ENCODE peak calls at places on chromosomes 16 and 17, in nine cellular contexts. M is neural crest cell; B is stimulated activated CD8-positive, alpha-beta memory T cell treated with anti-CD3 and anti-CD28 coated beads, Interleukin-7, amount 100 ng/mL, for 4 hours; K is dorsolateral prefrontal cortex; W is hypothalamus; U is fibroblast of the conjunctiva; Y is A172; J is activated CD4-positive, CD25-positive, alpha-beta regulatory T cell treated with anti-CD3 and anti-CD28 coated beads, Interleukin-2, amount 50 U/mL, for 72 hours; N is caudate nucleus. O is an unnamed sample.

GRCh38 chr17:65064452-65065019 is 8.0 kb upstream of the GNA13 start:
- DNase-seq in J (no peak), M (no peak), N (no peak), W (no peak), K (no peak), U (no peak), Y (peak), B (no peak), O (no peak)

GRCh38 chr16:85167589-85168537 is 55.6 kb upstream of the CIBAR2 start:
- DNase-seq in M (no peak), Y (no peak), B (no peak), U (no peak), N (no peak), J (no peak), K (no peak), W (no peak), O (no peak)

GRCh38 chr16:21599994-21600773 is 807 bp downstream of the METTL9 start:
- DNase-seq in B (no peak), U (no peak), M (no peak), N (no peak), Y (peak), J (no peak), W (no peak), K (no peak), O (no peak)

GRCh38 chr17:42251115-42251514 is 25.1 kb downstream of the STAT5B start:
- DNase-seq in U (no peak), J (no peak), B (no peak), Y (peak), W (no peak), K (no peak), N (no peak), M (no peak), O (no peak)

GRCh38 chr17:66965801-66966528 is 1.5 kb downstream of the CACNG4 start:
- DNase-seq in K (no peak), B (no peak), N (no peak), M (no peak), U (no peak), W (no peak), J (no peak), Y (no peak), O (no peak)

GRCh38 chr17:18093616-18094408 is 6.1 kb downstream of the DRG2 start:
- DNase-seq in J (no peak), N (no peak), K (no peak), B (no peak), Y (peak), U (peak), M (no peak), W (no peak), O (no peak)

GRCh38 chr17:35889818-35890773 is 9.9 kb upstream of the CCL5 start:
- DNase-seq in B (no peak), M (no peak), U (peak), K (no peak), N (no peak), J (no peak), Y (peak), W (peak), O (no peak)

GRCh38 chr16:12805091-12805490 is 1.4 kb upstream of the CPPED1 start:
- DNase-seq in Y (no peak), K (no peak), U (no peak), W (no peak), N (no peak), J (no peak), M (no peak), B (no peak), O (no peak)

GRCh38 chr17:81148986-81149533 is 16.2 kb upstream of the PVALEF start:
- DNase-seq in M (no peak), W (no peak), B (no peak), Y (no peak), U (no peak), K (no peak), N (no peak), J (no peak), O (no peak)

GRCh38 chr16:58471209-58471975 is 28.6 kb upstream of the NDRG4 start:
- DNase-seq in K (no peak), M (no peak), J (no peak), Y (peak), U (no peak), B (no peak), W (no peak), N (no peak), O (no peak)

GRCh38 chr16:57639172-57639571 is 10.7 kb downstream of the ADGRG1 start:
- DNase-seq in N (peak), B (no peak), M (peak), K (peak), J (no peak), W (peak), Y (no peak), U (no peak), O (peak)

GRCh38 chr16:4115209-4115940 is 867 bp downstream of the ADCY9 start:
- DNase-seq in U (no peak), W (no peak), M (peak), J (peak), Y (no peak), N (peak), K (peak), B (no peak), O (peak)

GRCh38 chr16:63385714-63386113 is 1349.5 kb upstream of the CDH8 start:
- DNase-seq in Y (no peak), M (no peak), W (no peak), K (no peak), B (no peak), N (no peak), U (no peak), J (no peak), O (no peak)